ENCODE peak calls at places on chromosomes 2 and 18, in four cellular contexts. Z is stimulated activated CD8-positive, alpha-beta memory T cell treated with anti-CD3 and anti-CD28 coated beads, Interleukin-15, amount 100 ng/mL, for 4 hours; S is germinal center; Y is A673. D is an unnamed sample.

GRCh38 chr18:68925268-68925667 is 127.4 kb downstream of the CCDC102B start:
- DNase-seq in Z (no peak), Y (peak; percentile 56), S (no peak), D (peak; percentile 2)

GRCh38 chr2:141271346-141271745 is 859.5 kb downstream of the LRP1B start:
- DNase-seq in Y (peak; percentile 21), Z (no peak), S (no peak), D (no peak)

GRCh38 chr2:106990307-106990706 is 104.3 kb upstream of the ST6GAL2 start:
- DNase-seq in Y (no peak), S (no peak), Z (no peak), D (no peak)

GRCh38 chr18:63319383-63320040 is at the start of gene BCL2:
- DNase-seq in S (no peak), Y (peak; percentile 78), Z (no peak), D (no peak)

GRCh38 chr2:178478102-178478441 is 328 bp downstream of the FKBP7 start:
- DNase-seq in Y (no peak), Z (no peak), S (peak; percentile 15), D (no peak)

GRCh38 chr2:28632791-28633190 is 118.8 kb upstream of the PPP1CB start:
- DNase-seq in Z (no peak), Y (no peak), S (no peak), D (no peak)

GRCh38 chr18:38250981-38251380 is 685.4 kb upstream of the CELF4 start:
- DNase-seq in S (no peak), Y (no peak), Z (no peak), D (no peak)

GRCh38 chr2:189657867-189658266 is 3.4 kb upstream of the ASNSD1 start:
- DNase-seq in S (no peak), Y (no peak), Z (no peak), D (no peak)

GRCh38 chr2:215716971-215717370 is 281.1 kb upstream of the FN1 start:
- DNase-seq in Y (no peak), Z (no peak), S (no peak), D (no peak)

GRCh38 chr18:9422816-9423519 is 52.3 kb upstream of the RALBP1 start:
- DNase-seq in Y (no peak), S (no peak), Z (no peak), D (no peak)

GRCh38 chr2:8819194-8819593 is 18.2 kb downstream of the KIDINS220 start:
- DNase-seq in Z (no peak), Y (no peak), S (no peak), D (no peak)

GRCh38 chr2:54704238-54704637 is 19.2 kb upstream of the EML6 start:
- DNase-seq in S (no peak), Z (no peak), Y (no peak), D (no peak)

GRCh38 chr2:160555420-160555819 is 61.8 kb upstream of the RBMS1 start:
- DNase-seq in Y (no peak), S (no peak), Z (no peak), D (no peak)

GRCh38 chr2:45636013-45636412 is 15.5 kb upstream of the PRKCE start:
- DNase-seq in Y (no peak), S (no peak), Z (no peak), D (no peak)

GRCh38 chr2:3594493-3595281 is at the start of gene COLEC11:
- DNase-seq in Z (no peak), Y (no peak), S (no peak), D (no peak)

GRCh38 chr2:175605989-175606841 is 395.9 kb downstream of the LNPK start:
- DNase-seq in Z (no peak), Y (peak; percentile 30), S (no peak), D (no peak)

GRCh38 chr2:241000831-241001321 is 2.5 kb downstream of the SNED1 start:
- DNase-seq in Z (no peak), Y (no peak), S (no peak), D (no peak)

GRCh38 chr2:65228249-65228750 is 669 bp downstream of the ACTR2 start:
- DNase-seq in S (peak; percentile 66), Y (peak; percentile 62), Z (no peak), D (peak; percentile 36)

GRCh38 chr2:72892506-72893173 is 5.4 kb downstream of the SPR start:
- DNase-seq in Z (peak; percentile 21), Y (peak; percentile 80), S (peak; percentile 65), D (peak; percentile 66)

GRCh38 chr2:108927405-108927804 is 61.6 kb downstream of the EDAR start:
- DNase-seq in Z (no peak), Y (no peak), S (no peak), D (no peak)

GRCh38 chr2:64362562-64363026 is 91.4 kb upstream of the LGALSL start:
- DNase-seq in Z (no peak), S (no peak), Y (no peak), D (no peak)

GRCh38 chr2:30708491-30709290 is 98.6 kb downstream of the CAPN13 start:
- DNase-seq in Y (peak; percentile 37), Z (no peak), S (peak; percentile 20), D (no peak)

GRCh38 chr2:223046470-223047053 is 5.4 kb upstream of the KCNE4 start:
- DNase-seq in Y (no peak), Z (no peak), S (no peak), D (no peak)

GRCh38 chr2:222969491-222969890 is 82.5 kb upstream of the KCNE4 start:
- DNase-seq in Y (peak; percentile 54), S (no peak), Z (no peak), D (no peak)

GRCh38 chr2:174764281-174765063 is at the start of gene CHRNA1:
- DNase-seq in Z (no peak), S (no peak), Y (no peak), D (no peak)

GRCh38 chr2:119230630-119231185 is 7.1 kb downstream of the STEAP3 start:
- DNase-seq in S (no peak), Z (no peak), Y (no peak), D (no peak)

GRCh38 chr2:143219266-143219665 is 90.0 kb downstream of the ARHGAP15 start:
- DNase-seq in Z (no peak), Y (no peak), S (no peak), D (no peak)

GRCh38 chr2:75788154-75788553 is 77.4 kb upstream of the GCFC2 start:
- DNase-seq in S (no peak), Z (no peak), Y (no peak), D (no peak)

GRCh38 chr2:41414486-41415230 is 633.2 kb upstream of the PKDCC start:
- DNase-seq in S (peak; percentile 2), Y (peak; percentile 74), Z (no peak), D (peak; percentile 1)

GRCh38 chr2:44776924-44777480 is 164.5 kb upstream of the SIX3 start:
- DNase-seq in Y (no peak), S (no peak), Z (no peak), D (no peak)

GRCh38 chr2:168330624-168331423 is 83.4 kb upstream of the STK39 start:
- DNase-seq in Y (no peak), Z (no peak), S (no peak), D (no peak)

GRCh38 chr2:72147303-72147970 is at the start of gene CYP26B1:
- DNase-seq in Y (peak; percentile 43), Z (no peak), S (no peak), D (no peak)

GRCh38 chr2:190407246-190407661 is 901 bp upstream of the MFSD6 start:
- DNase-seq in S (no peak), Z (no peak), Y (peak; percentile 40), D (no peak)

GRCh38 chr2:74458957-74459290 is 686 bp downstream of the WBP1 start:
- DNase-seq in Z (no peak), S (no peak), Y (no peak), D (no peak)

GRCh38 chr2:39121523-39122063 is 742 bp upstream of the SOS1 start:
- DNase-seq in Z (no peak), S (no peak), Y (no peak), D (no peak)

GRCh38 chr18:23401400-23402347 is 51.4 kb upstream of the RIOK3 start:
- DNase-seq in S (no peak), Y (no peak), Z (no peak), D (no peak)